ENCODE peak calls at places on chromosomes 2 and 18, in five cellular contexts. One of them, this sample, is unnamed.
A peak's percentile ranks its signal among the peaks of the same experiment; 100 is the strongest.

GRCh38 chr18:2846241-2846637 is 567 bp upstream of the EMILIN2 start:
- DNase-seq in T-helper 22 cell: no peak
- DNase-seq in activated naive CD8-positive, alpha-beta T cell treated with anti-CD3 and anti-CD28 coated beads, Interleukin-2, amount 50 U/mL, for 24 hours: peak; percentile 24
- DNase-seq in left ventricle myocardium superior: peak; percentile 48
- DNase-seq in substantia nigra: no peak
- DNase-seq in this sample: no peak

GRCh38 chr2:216315817-216316603 is 56.3 kb downstream of the MARCHF4 start:
- DNase-seq in left ventricle myocardium superior: no peak
- DNase-seq in activated naive CD8-positive, alpha-beta T cell treated with anti-CD3 and anti-CD28 coated beads, Interleukin-2, amount 50 U/mL, for 24 hours: no peak
- DNase-seq in T-helper 22 cell: no peak
- DNase-seq in substantia nigra: no peak
- DNase-seq in this sample: no peak

GRCh38 chr2:62270728-62271127 is 74.8 kb downstream of the B3GNT2 start:
- DNase-seq in activated naive CD8-positive, alpha-beta T cell treated with anti-CD3 and anti-CD28 coated beads, Interleukin-2, amount 50 U/mL, for 24 hours: no peak
- DNase-seq in substantia nigra: no peak
- DNase-seq in T-helper 22 cell: no peak
- DNase-seq in left ventricle myocardium superior: peak; percentile 81
- DNase-seq in this sample: no peak

GRCh38 chr2:222733846-222734689 is 62.6 kb downstream of the MOGAT1 start:
- DNase-seq in substantia nigra: no peak
- DNase-seq in T-helper 22 cell: no peak
- DNase-seq in left ventricle myocardium superior: peak; percentile 62
- DNase-seq in activated naive CD8-positive, alpha-beta T cell treated with anti-CD3 and anti-CD28 coated beads, Interleukin-2, amount 50 U/mL, for 24 hours: no peak
- DNase-seq in this sample: no peak

GRCh38 chr18:76948345-76948744 is 126.0 kb downstream of the ZNF236 start:
- DNase-seq in substantia nigra: no peak
- DNase-seq in T-helper 22 cell: no peak
- DNase-seq in left ventricle myocardium superior: no peak
- DNase-seq in activated naive CD8-positive, alpha-beta T cell treated with anti-CD3 and anti-CD28 coated beads, Interleukin-2, amount 50 U/mL, for 24 hours: no peak
- DNase-seq in this sample: no peak

GRCh38 chr18:65754121-65754520 is 3.3 kb downstream of the CDH7 start:
- DNase-seq in substantia nigra: no peak
- DNase-seq in left ventricle myocardium superior: no peak
- DNase-seq in T-helper 22 cell: no peak
- DNase-seq in activated naive CD8-positive, alpha-beta T cell treated with anti-CD3 and anti-CD28 coated beads, Interleukin-2, amount 50 U/mL, for 24 hours: no peak
- DNase-seq in this sample: no peak

GRCh38 chr2:55365303-55365702 is 54.4 kb downstream of the CCDC88A start:
- DNase-seq in activated naive CD8-positive, alpha-beta T cell treated with anti-CD3 and anti-CD28 coated beads, Interleukin-2, amount 50 U/mL, for 24 hours: no peak
- DNase-seq in substantia nigra: no peak
- DNase-seq in T-helper 22 cell: no peak
- DNase-seq in left ventricle myocardium superior: no peak
- DNase-seq in this sample: peak; percentile 8

GRCh38 chr2:191166111-191166755 is 15.4 kb upstream of the STAT4 start:
- DNase-seq in substantia nigra: no peak
- DNase-seq in activated naive CD8-positive, alpha-beta T cell treated with anti-CD3 and anti-CD28 coated beads, Interleukin-2, amount 50 U/mL, for 24 hours: no peak
- DNase-seq in T-helper 22 cell: no peak
- DNase-seq in left ventricle myocardium superior: no peak
- DNase-seq in this sample: no peak

GRCh38 chr2:239085201-239085992 is 237.5 kb downstream of the TWIST2 start:
- DNase-seq in substantia nigra: no peak
- DNase-seq in left ventricle myocardium superior: no peak
- DNase-seq in activated naive CD8-positive, alpha-beta T cell treated with anti-CD3 and anti-CD28 coated beads, Interleukin-2, amount 50 U/mL, for 24 hours: no peak
- DNase-seq in T-helper 22 cell: no peak
- DNase-seq in this sample: peak; percentile 24

GRCh38 chr18:29018976-29019375 is 842.0 kb upstream of the CDH2 start:
- DNase-seq in left ventricle myocardium superior: no peak
- DNase-seq in substantia nigra: no peak
- DNase-seq in activated naive CD8-positive, alpha-beta T cell treated with anti-CD3 and anti-CD28 coated beads, Interleukin-2, amount 50 U/mL, for 24 hours: no peak
- DNase-seq in T-helper 22 cell: no peak
- DNase-seq in this sample: no peak

GRCh38 chr2:136206613-136207012 is 88.7 kb upstream of the CXCR4 start:
- DNase-seq in activated naive CD8-positive, alpha-beta T cell treated with anti-CD3 and anti-CD28 coated beads, Interleukin-2, amount 50 U/mL, for 24 hours: peak; percentile 59
- DNase-seq in T-helper 22 cell: no peak
- DNase-seq in left ventricle myocardium superior: no peak
- DNase-seq in substantia nigra: no peak
- DNase-seq in this sample: no peak

GRCh38 chr18:23268641-23269040 is 133.4 kb downstream of the CABLES1 start:
- DNase-seq in activated naive CD8-positive, alpha-beta T cell treated with anti-CD3 and anti-CD28 coated beads, Interleukin-2, amount 50 U/mL, for 24 hours: no peak
- DNase-seq in left ventricle myocardium superior: no peak
- DNase-seq in substantia nigra: no peak
- DNase-seq in T-helper 22 cell: no peak
- DNase-seq in this sample: no peak

GRCh38 chr2:111149882-111150455 is 29.3 kb downstream of the BCL2L11 start:
- DNase-seq in activated naive CD8-positive, alpha-beta T cell treated with anti-CD3 and anti-CD28 coated beads, Interleukin-2, amount 50 U/mL, for 24 hours: no peak
- DNase-seq in substantia nigra: no peak
- DNase-seq in left ventricle myocardium superior: no peak
- DNase-seq in T-helper 22 cell: no peak
- DNase-seq in this sample: peak; percentile 65

GRCh38 chr2:239866778-239867177 is 158.4 kb downstream of the NDUFA10 start:
- DNase-seq in left ventricle myocardium superior: no peak
- DNase-seq in substantia nigra: no peak
- DNase-seq in T-helper 22 cell: no peak
- DNase-seq in activated naive CD8-positive, alpha-beta T cell treated with anti-CD3 and anti-CD28 coated beads, Interleukin-2, amount 50 U/mL, for 24 hours: no peak
- DNase-seq in this sample: no peak

GRCh38 chr2:231181848-231182247 is 16.6 kb upstream of the ARMC9 start:
- DNase-seq in left ventricle myocardium superior: peak; percentile 73
- DNase-seq in activated naive CD8-positive, alpha-beta T cell treated with anti-CD3 and anti-CD28 coated beads, Interleukin-2, amount 50 U/mL, for 24 hours: no peak
- DNase-seq in substantia nigra: no peak
- DNase-seq in T-helper 22 cell: no peak
- DNase-seq in this sample: peak; percentile 55

GRCh38 chr18:12657849-12658829 is at the start of gene SPIRE1:
- DNase-seq in left ventricle myocardium superior: peak; percentile 89
- DNase-seq in T-helper 22 cell: peak; percentile 32
- DNase-seq in activated naive CD8-positive, alpha-beta T cell treated with anti-CD3 and anti-CD28 coated beads, Interleukin-2, amount 50 U/mL, for 24 hours: peak; percentile 34
- DNase-seq in substantia nigra: peak; percentile 49
- DNase-seq in this sample: peak; percentile 67

GRCh38 chr2:104599802-104600510 is 254.0 kb upstream of the POU3F3 start:
- DNase-seq in substantia nigra: no peak
- DNase-seq in left ventricle myocardium superior: no peak
- DNase-seq in T-helper 22 cell: no peak
- DNase-seq in activated naive CD8-positive, alpha-beta T cell treated with anti-CD3 and anti-CD28 coated beads, Interleukin-2, amount 50 U/mL, for 24 hours: no peak
- DNase-seq in this sample: no peak

GRCh38 chr2:71252862-71253261 is 26.0 kb upstream of the PAIP2B start:
- DNase-seq in left ventricle myocardium superior: no peak
- DNase-seq in activated naive CD8-positive, alpha-beta T cell treated with anti-CD3 and anti-CD28 coated beads, Interleukin-2, amount 50 U/mL, for 24 hours: no peak
- DNase-seq in T-helper 22 cell: no peak
- DNase-seq in substantia nigra: no peak
- DNase-seq in this sample: no peak

GRCh38 chr2:219344756-219345458 is 12.4 kb upstream of the RESP18 start:
- DNase-seq in left ventricle myocardium superior: peak; percentile 69
- DNase-seq in T-helper 22 cell: no peak
- DNase-seq in substantia nigra: peak; percentile 50
- DNase-seq in activated naive CD8-positive, alpha-beta T cell treated with anti-CD3 and anti-CD28 coated beads, Interleukin-2, amount 50 U/mL, for 24 hours: no peak
- DNase-seq in this sample: no peak

GRCh38 chr2:9887513-9887912 is 44.2 kb downstream of the TAF1B start:
- DNase-seq in activated naive CD8-positive, alpha-beta T cell treated with anti-CD3 and anti-CD28 coated beads, Interleukin-2, amount 50 U/mL, for 24 hours: no peak
- DNase-seq in substantia nigra: no peak
- DNase-seq in left ventricle myocardium superior: no peak
- DNase-seq in T-helper 22 cell: no peak
- DNase-seq in this sample: no peak

GRCh38 chr18:34787931-34788532 is 77.9 kb downstream of the DTNA start:
- DNase-seq in T-helper 22 cell: no peak
- DNase-seq in substantia nigra: no peak
- DNase-seq in left ventricle myocardium superior: no peak
- DNase-seq in activated naive CD8-positive, alpha-beta T cell treated with anti-CD3 and anti-CD28 coated beads, Interleukin-2, amount 50 U/mL, for 24 hours: peak; percentile 22
- DNase-seq in this sample: peak; percentile 57

GRCh38 chr2:96175951-96176350 is 30.7 kb upstream of the DUSP2 start:
- DNase-seq in left ventricle myocardium superior: peak; percentile 4
- DNase-seq in substantia nigra: no peak
- DNase-seq in T-helper 22 cell: no peak
- DNase-seq in activated naive CD8-positive, alpha-beta T cell treated with anti-CD3 and anti-CD28 coated beads, Interleukin-2, amount 50 U/mL, for 24 hours: no peak
- DNase-seq in this sample: no peak

GRCh38 chr2:110106642-110107041 is 9.0 kb downstream of the MALL start:
- DNase-seq in left ventricle myocardium superior: no peak
- DNase-seq in activated naive CD8-positive, alpha-beta T cell treated with anti-CD3 and anti-CD28 coated beads, Interleukin-2, amount 50 U/mL, for 24 hours: no peak
- DNase-seq in substantia nigra: no peak
- DNase-seq in T-helper 22 cell: no peak
- DNase-seq in this sample: no peak

GRCh38 chr2:236875906-236876505 is 209.7 kb upstream of the COPS8 start:
- DNase-seq in left ventricle myocardium superior: peak; percentile 40
- DNase-seq in T-helper 22 cell: no peak
- DNase-seq in substantia nigra: no peak
- DNase-seq in activated naive CD8-positive, alpha-beta T cell treated with anti-CD3 and anti-CD28 coated beads, Interleukin-2, amount 50 U/mL, for 24 hours: no peak
- DNase-seq in this sample: no peak

GRCh38 chr2:39511786-39512433 is 74.8 kb upstream of the MAP4K3 start:
- DNase-seq in T-helper 22 cell: no peak
- DNase-seq in left ventricle myocardium superior: no peak
- DNase-seq in substantia nigra: no peak
- DNase-seq in activated naive CD8-positive, alpha-beta T cell treated with anti-CD3 and anti-CD28 coated beads, Interleukin-2, amount 50 U/mL, for 24 hours: no peak
- DNase-seq in this sample: peak; percentile 75